ENCODE peak calls at places on chromosomes 5 and 9, in ten cellular contexts. K is stimulated activated CD8-positive, alpha-beta memory T cell treated with anti-CD3 and anti-CD28 coated beads, Interleukin-7, amount 100 ng/mL, for 4 hours; D is GM10248; W is activated naive CD4-positive, alpha-beta T cell; F is keratinocyte; Y is NCI-H345; X is left cardiac atrium; B is AG04450; L is ELF-1; N is tibial artery. M is an unnamed sample.

GRCh38 chr5:45578270-45578669 is 117.9 kb downstream of the HCN1 start:
- DNase-seq in K (no peak), Y (no peak), B (no peak), X (no peak), N (no peak), W (no peak), F (no peak), D (no peak), L (no peak), M (no peak)

GRCh38 chr9:101738566-101739183 is at the start of gene GRIN3A:
- DNase-seq in N (no peak), L (peak), Y (peak), W (no peak), K (no peak), X (peak), B (no peak), D (peak), F (no peak), M (peak)

GRCh38 chr9:91256235-91256634 is 105.5 kb downstream of the AUH start:
- DNase-seq in L (no peak), F (no peak), D (no peak), B (no peak), X (no peak), K (no peak), W (no peak), N (no peak), Y (no peak), M (no peak)

GRCh38 chr9:124781967-124782660 is 5.2 kb downstream of the OLFML2A start:
- DNase-seq in B (no peak), L (no peak), F (no peak), W (no peak), X (no peak), Y (no peak), N (no peak), D (peak), K (no peak), M (no peak)

GRCh38 chr9:127897194-127897692 is 2.2 kb downstream of the ST6GALNAC6 start:
- DNase-seq in Y (no peak), B (peak), W (no peak), L (peak), K (no peak), X (peak), F (no peak), N (peak), D (peak), M (no peak)

GRCh38 chr5:50751064-50751657 is 84.7 kb downstream of the PARP8 start:
- DNase-seq in N (no peak), X (no peak), W (no peak), K (no peak), Y (peak), L (peak), F (no peak), D (peak), B (peak), M (peak)

GRCh38 chr9:99606955-99607354 is 214.7 kb upstream of the NR4A3 start:
- DNase-seq in F (no peak), K (no peak), Y (peak), W (no peak), D (no peak), B (no peak), N (no peak), X (no peak), L (no peak), M (no peak)

GRCh38 chr5:96374653-96375052 is 58.4 kb downstream of the PCSK1 start:
- DNase-seq in K (no peak), F (no peak), D (no peak), N (no peak), Y (no peak), L (no peak), B (no peak), X (no peak), W (no peak), M (no peak)

GRCh38 chr9:65409471-65409980 is 124.5 kb upstream of the FOXD4L5 start:
- DNase-seq in B (no peak), F (no peak), L (no peak), X (no peak), K (no peak), D (no peak), Y (no peak), N (no peak), W (no peak), M (no peak)

GRCh38 chr9:127162046-127162445 is 39.6 kb upstream of the ANGPTL2 start:
- DNase-seq in F (no peak), N (no peak), W (no peak), D (no peak), Y (no peak), B (no peak), X (no peak), L (no peak), K (no peak), M (peak)

GRCh38 chr9:110256142-110256391 is 240 bp downstream of the TXN start:
- DNase-seq in W (no peak), X (no peak), N (no peak), D (no peak), K (peak), Y (peak), B (no peak), L (no peak), F (no peak), M (peak)

GRCh38 chr5:3489221-3489620 is 106.4 kb upstream of the IRX1 start:
- DNase-seq in B (no peak), W (no peak), K (no peak), X (no peak), D (no peak), N (no peak), L (no peak), Y (no peak), F (no peak), M (no peak)

GRCh38 chr5:179023528-179024189 is at the start of gene ZNF879:
- DNase-seq in K (peak), L (peak), D (peak), W (peak), B (peak), F (peak), Y (peak), X (peak), N (peak), M (peak)

GRCh38 chr9:21615446-21615845 is 133.3 kb upstream of the IFNE start:
- DNase-seq in B (no peak), L (peak), D (no peak), X (no peak), Y (no peak), F (no peak), W (no peak), N (no peak), K (no peak), M (no peak)

GRCh38 chr5:137037848-137038247 is 461.3 kb downstream of the SPOCK1 start:
- DNase-seq in W (no peak), L (no peak), B (no peak), N (no peak), Y (no peak), F (no peak), X (no peak), K (no peak), D (no peak), M (no peak)

GRCh38 chr9:130893250-130894101 is 3.1 kb downstream of the QRFP start:
- DNase-seq in N (peak), Y (no peak), X (peak), L (no peak), K (no peak), F (no peak), W (no peak), B (no peak), D (no peak), M (no peak)

GRCh38 chr5:178581621-178582020 is 8.6 kb downstream of the COL23A1 start:
- DNase-seq in N (no peak), W (no peak), Y (no peak), F (no peak), K (no peak), B (no peak), X (no peak), D (no peak), L (no peak), M (no peak)

GRCh38 chr9:126326228-126327015 is at the start of gene MVB12B:
- DNase-seq in W (peak), D (peak), L (peak), F (no peak), K (peak), N (no peak), X (peak), B (no peak), Y (peak), M (no peak)

GRCh38 chr5:76710991-76711390 is 4.9 kb upstream of the F2R start:
- DNase-seq in K (no peak), W (no peak), L (no peak), N (no peak), B (no peak), D (peak), X (no peak), F (peak), Y (no peak), M (peak)

GRCh38 chr9:127219533-127219932 is 45.0 kb upstream of the GARNL3 start:
- DNase-seq in W (no peak), B (no peak), X (no peak), F (no peak), L (no peak), D (no peak), N (no peak), K (no peak), Y (no peak), M (no peak)

GRCh38 chr5:123696948-123697347 is 185.0 kb downstream of the CSNK1G3 start:
- DNase-seq in Y (peak), F (no peak), B (no peak), D (no peak), X (peak), N (no peak), L (no peak), W (no peak), K (no peak), M (no peak)

GRCh38 chr9:126522957-126523356 is 90.8 kb upstream of the LMX1B start:
- DNase-seq in B (no peak), D (no peak), K (no peak), F (no peak), Y (no peak), N (no peak), L (peak), X (no peak), W (no peak), M (no peak)

GRCh38 chr5:112614285-112614684 is 123.4 kb upstream of the APC start:
- DNase-seq in K (no peak), W (no peak), X (no peak), Y (no peak), B (no peak), D (no peak), L (no peak), F (no peak), N (no peak), M (no peak)

GRCh38 chr9:69265891-69266290 is 59.1 kb upstream of the ENTREP1 start:
- DNase-seq in X (no peak), F (no peak), Y (no peak), N (no peak), B (no peak), K (no peak), L (no peak), W (no peak), D (no peak), M (no peak)

M was measured in H4.